ENCODE peak calls at places on chromosomes 7 and 10, in four cellular contexts. One of them, this sample, is unnamed.

GRCh38 chr10:86346794-86347665 is 19.6 kb downstream of the GRID1 start:
- DNase-seq in mesendoderm: no peak
- DNase-seq in neuronal stem cell: no peak
- DNase-seq in trophoblast cell: no peak
- DNase-seq in this sample: no peak

GRCh38 chr10:47326306-47326926 is 4.2 kb downstream of the GDF2 start:
- DNase-seq in mesendoderm: no peak
- DNase-seq in trophoblast cell: peak
- DNase-seq in neuronal stem cell: no peak
- DNase-seq in this sample: no peak

GRCh38 chr10:44388641-44389040 is 3.7 kb upstream of the CXCL12 start:
- DNase-seq in trophoblast cell: no peak
- DNase-seq in mesendoderm: no peak
- DNase-seq in neuronal stem cell: no peak
- DNase-seq in this sample: no peak

GRCh38 chr7:28956608-28957063 is 1.5 kb downstream of the TRIL start:
- DNase-seq in trophoblast cell: peak
- DNase-seq in neuronal stem cell: peak
- DNase-seq in mesendoderm: peak
- DNase-seq in this sample: peak

GRCh38 chr10:44385726-44386438 is 985 bp upstream of the CXCL12 start:
- DNase-seq in neuronal stem cell: no peak
- DNase-seq in mesendoderm: peak
- DNase-seq in trophoblast cell: no peak
- DNase-seq in this sample: peak

GRCh38 chr10:3467052-3467906 is 294.7 kb upstream of the PITRM1 start:
- DNase-seq in mesendoderm: peak
- DNase-seq in trophoblast cell: peak
- DNase-seq in neuronal stem cell: no peak
- DNase-seq in this sample: peak

GRCh38 chr10:92407305-92408016 is 116.5 kb downstream of the MARCHF5 start:
- DNase-seq in trophoblast cell: peak
- DNase-seq in neuronal stem cell: no peak
- DNase-seq in mesendoderm: peak
- DNase-seq in this sample: no peak

GRCh38 chr7:29429421-29429820 is 134.2 kb upstream of the PRR15 start:
- DNase-seq in trophoblast cell: no peak
- DNase-seq in mesendoderm: no peak
- DNase-seq in neuronal stem cell: no peak
- DNase-seq in this sample: no peak

GRCh38 chr10:111879964-111880363 is 303.6 kb downstream of the GPAM start:
- DNase-seq in neuronal stem cell: no peak
- DNase-seq in trophoblast cell: no peak
- DNase-seq in mesendoderm: no peak
- DNase-seq in this sample: no peak

GRCh38 chr10:112701528-112702295 is 248.3 kb upstream of the TCF7L2 start:
- DNase-seq in trophoblast cell: no peak
- DNase-seq in neuronal stem cell: no peak
- DNase-seq in mesendoderm: no peak
- DNase-seq in this sample: no peak

GRCh38 chr10:98258683-98259454 is 9.1 kb downstream of the LOXL4 start:
- DNase-seq in neuronal stem cell: no peak
- DNase-seq in trophoblast cell: no peak
- DNase-seq in mesendoderm: no peak
- DNase-seq in this sample: no peak

GRCh38 chr7:91407942-91408341 is 143.7 kb downstream of the FZD1 start:
- DNase-seq in neuronal stem cell: no peak
- DNase-seq in mesendoderm: no peak
- DNase-seq in trophoblast cell: no peak
- DNase-seq in this sample: no peak

GRCh38 chr7:150580615-150580986 is 13.4 kb downstream of the GIMAP4 start:
- DNase-seq in mesendoderm: no peak
- DNase-seq in neuronal stem cell: no peak
- DNase-seq in trophoblast cell: no peak
- DNase-seq in this sample: no peak

GRCh38 chr10:125325326-125325725 is 165.0 kb upstream of the CTBP2 start:
- DNase-seq in mesendoderm: no peak
- DNase-seq in trophoblast cell: no peak
- DNase-seq in neuronal stem cell: no peak
- DNase-seq in this sample: no peak

GRCh38 chr10:70169661-70170364 is 501 bp downstream of the SAR1A start:
- DNase-seq in mesendoderm: peak
- DNase-seq in trophoblast cell: peak
- DNase-seq in neuronal stem cell: peak
- DNase-seq in this sample: no peak

GRCh38 chr10:106224676-106225075 is 939.8 kb downstream of the SORCS1 start:
- DNase-seq in neuronal stem cell: no peak
- DNase-seq in trophoblast cell: peak
- DNase-seq in mesendoderm: no peak
- DNase-seq in this sample: no peak

GRCh38 chr10:126001579-126001978 is 105.2 kb downstream of the FANK1 start:
- DNase-seq in trophoblast cell: peak
- DNase-seq in mesendoderm: peak
- DNase-seq in neuronal stem cell: no peak
- DNase-seq in this sample: no peak

GRCh38 chr7:31251441-31251840 is 89.1 kb downstream of the NEUROD6 start:
- DNase-seq in neuronal stem cell: no peak
- DNase-seq in mesendoderm: peak
- DNase-seq in trophoblast cell: peak
- DNase-seq in this sample: peak

GRCh38 chr7:78924581-78924980 is 528.9 kb downstream of the MAGI2 start:
- DNase-seq in trophoblast cell: peak
- DNase-seq in neuronal stem cell: peak
- DNase-seq in mesendoderm: peak
- DNase-seq in this sample: no peak

GRCh38 chr7:11780267-11780666 is 51.7 kb downstream of the THSD7A start:
- DNase-seq in trophoblast cell: peak
- DNase-seq in mesendoderm: no peak
- DNase-seq in neuronal stem cell: no peak
- DNase-seq in this sample: no peak

GRCh38 chr10:114336823-114337509 is 67.3 kb downstream of the AFAP1L2 start:
- DNase-seq in neuronal stem cell: no peak
- DNase-seq in mesendoderm: no peak
- DNase-seq in trophoblast cell: peak
- DNase-seq in this sample: no peak

GRCh38 chr10:34584164-34584563 is 230.9 kb downstream of the PARD3 start:
- DNase-seq in mesendoderm: no peak
- DNase-seq in trophoblast cell: no peak
- DNase-seq in neuronal stem cell: no peak
- DNase-seq in this sample: no peak

GRCh38 chr7:35505031-35505430 is 189.9 kb downstream of the HERPUD2 start:
- DNase-seq in neuronal stem cell: no peak
- DNase-seq in trophoblast cell: no peak
- DNase-seq in mesendoderm: no peak
- DNase-seq in this sample: peak

GRCh38 chr7:151719031-151719894 is 157.7 kb downstream of the PRKAG2 start:
- DNase-seq in neuronal stem cell: no peak
- DNase-seq in trophoblast cell: no peak
- DNase-seq in mesendoderm: no peak
- DNase-seq in this sample: no peak

GRCh38 chr7:92391071-92391470 is 56.2 kb upstream of the GATAD1 start:
- DNase-seq in trophoblast cell: peak
- DNase-seq in neuronal stem cell: no peak
- DNase-seq in mesendoderm: peak
- DNase-seq in this sample: no peak

GRCh38 chr10:88428442-88428841 is 154.7 kb downstream of the RNLS start:
- DNase-seq in mesendoderm: peak
- DNase-seq in trophoblast cell: no peak
- DNase-seq in neuronal stem cell: no peak
- DNase-seq in this sample: no peak

GRCh38 chr10:87848998-87849397 is 14.3 kb downstream of the KLLN start:
- DNase-seq in neuronal stem cell: no peak
- DNase-seq in mesendoderm: no peak
- DNase-seq in trophoblast cell: no peak
- DNase-seq in this sample: no peak

GRCh38 chr10:112525215-112525614 is 78.2 kb downstream of the VTI1A start:
- DNase-seq in mesendoderm: no peak
- DNase-seq in neuronal stem cell: no peak
- DNase-seq in trophoblast cell: no peak
- DNase-seq in this sample: no peak

GRCh38 chr7:3510101-3511020 is 209.3 kb downstream of the SDK1 start:
- DNase-seq in neuronal stem cell: no peak
- DNase-seq in mesendoderm: no peak
- DNase-seq in trophoblast cell: no peak
- DNase-seq in this sample: no peak

GRCh38 chr10:28385748-28386507 is 83.1 kb upstream of the MPP7 start:
- DNase-seq in neuronal stem cell: no peak
- DNase-seq in trophoblast cell: no peak
- DNase-seq in mesendoderm: no peak
- DNase-seq in this sample: no peak

DNA sequence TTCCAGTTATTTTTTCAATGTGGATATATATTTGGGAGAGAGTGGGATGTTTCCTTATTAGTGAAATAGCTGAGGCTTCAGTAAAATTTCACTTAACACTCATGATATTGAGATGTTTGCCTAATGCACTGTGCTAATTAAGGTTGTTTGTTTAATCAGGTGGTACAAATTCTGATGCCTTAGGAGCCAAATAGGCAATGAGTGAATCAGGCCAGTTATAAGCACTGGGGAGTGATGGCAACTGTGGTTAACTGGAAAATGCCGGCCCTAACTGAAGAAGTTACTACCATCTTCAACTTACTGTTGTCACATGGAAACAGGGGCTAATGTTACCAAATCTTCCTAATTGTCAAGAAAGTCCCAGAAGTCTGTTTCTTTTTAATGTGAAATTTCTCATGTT is 32.0 kb downstream of the VCL start:
- DNase-seq in trophoblast cell: no peak
- DNase-seq in neuronal stem cell: no peak
- DNase-seq in mesendoderm: no peak
- DNase-seq in this sample: no peak
- H3K23ac ChIP-seq in trophoblast cell: no peak
- H3K23ac ChIP-seq in neuronal stem cell: no peak
- H3K23ac ChIP-seq in mesendoderm: no peak
- H3K23ac ChIP-seq in this sample: no peak

GRCh38 chr7:81688622-81689411 is 81.0 kb downstream of the HGF start:
- DNase-seq in trophoblast cell: no peak
- DNase-seq in mesendoderm: no peak
- DNase-seq in neuronal stem cell: no peak
- DNase-seq in this sample: no peak
- H3K23ac ChIP-seq in trophoblast cell: no peak
- H3K23ac ChIP-seq in mesendoderm: no peak
- H3K23ac ChIP-seq in neuronal stem cell: no peak
- H3K23ac ChIP-seq in this sample: no peak

DNA sequence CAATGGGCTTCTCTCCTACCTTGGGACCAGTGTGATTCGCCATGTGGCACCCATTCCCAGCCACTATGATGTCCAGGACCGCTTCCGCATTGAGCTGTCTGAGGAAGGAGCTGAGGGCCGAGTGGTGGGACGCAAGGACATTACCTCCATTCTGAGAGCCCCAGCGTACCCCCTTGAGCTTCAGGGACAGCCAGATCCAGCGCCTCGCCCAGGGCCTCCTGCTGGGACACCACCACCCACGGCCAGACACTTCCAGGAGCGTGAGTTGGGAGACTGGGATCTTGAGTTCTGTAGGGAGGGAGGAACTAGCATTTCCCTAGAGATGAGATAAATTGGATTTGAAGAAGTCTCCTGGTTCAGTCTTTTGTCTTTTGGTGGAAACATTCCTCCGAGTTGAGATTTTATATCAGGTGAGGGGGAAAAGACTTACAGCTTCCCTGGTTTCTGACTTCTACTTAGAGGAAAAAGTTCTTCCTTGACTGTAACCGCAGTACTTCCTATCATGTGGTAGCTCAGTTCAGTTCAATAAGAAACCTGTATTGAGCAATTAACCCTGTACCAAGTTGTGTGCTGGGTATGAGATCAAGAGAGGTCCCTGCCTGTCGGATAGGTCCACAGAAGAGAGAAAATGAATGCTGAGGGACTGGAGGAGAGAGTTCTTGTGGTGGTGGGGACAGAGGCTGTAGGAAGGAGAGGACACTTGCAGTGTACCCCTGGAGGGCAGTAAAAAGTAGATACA is 1.3 kb downstream of the MOSPD3 start:
- DNase-seq in trophoblast cell: no peak
- DNase-seq in neuronal stem cell: no peak
- DNase-seq in mesendoderm: no peak
- DNase-seq in this sample: no peak
- H3K23ac ChIP-seq in trophoblast cell: no peak
- H3K23ac ChIP-seq in neuronal stem cell: peak
- H3K23ac ChIP-seq in mesendoderm: peak
- H3K23ac ChIP-seq in this sample: no peak

DNA sequence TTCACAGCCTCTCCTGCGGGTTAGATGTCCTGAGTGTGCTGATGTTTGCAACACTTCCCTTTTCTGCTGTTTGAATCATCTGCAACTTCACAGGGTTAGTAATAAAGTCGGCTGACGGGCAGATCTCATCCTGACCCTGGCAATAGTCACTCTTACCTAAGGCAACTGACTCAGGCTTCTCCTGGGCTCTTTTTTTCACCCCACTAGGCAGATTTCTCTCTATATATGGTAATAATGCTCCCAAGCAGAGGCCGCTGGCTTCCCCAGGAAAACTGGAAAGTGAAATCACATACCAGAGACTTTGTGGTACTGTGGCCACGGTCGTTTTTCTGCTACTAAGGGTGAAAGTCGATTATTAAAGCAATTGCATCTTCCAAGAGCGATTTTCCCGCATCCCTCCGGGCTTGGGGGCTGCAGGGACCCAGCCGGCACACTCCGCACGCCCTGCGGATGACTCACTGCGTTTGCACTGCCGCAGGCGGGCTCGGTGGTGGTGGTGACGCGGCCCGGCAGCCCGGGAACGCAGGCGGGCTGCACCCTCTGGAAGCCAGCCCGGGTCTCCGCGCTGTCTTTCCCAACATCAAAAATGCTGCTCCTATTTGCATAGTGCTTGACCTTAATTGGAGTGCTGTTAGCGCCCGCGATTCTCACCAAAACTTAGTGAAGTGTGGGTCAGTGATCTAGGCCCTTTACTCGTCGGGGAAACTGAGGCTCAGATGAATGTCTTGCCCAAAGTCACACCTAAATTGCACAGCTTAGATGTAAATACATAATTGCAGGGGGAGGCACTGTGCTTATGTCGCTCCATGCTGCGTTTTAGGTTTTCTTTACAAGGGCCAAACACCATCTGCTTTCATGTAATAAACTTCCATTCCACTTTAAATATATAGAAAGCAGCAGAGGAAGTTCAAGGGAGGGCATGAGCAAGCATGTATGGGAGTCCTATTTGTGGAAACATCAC is 47.6 kb upstream of the ITGB1 start:
- DNase-seq in mesendoderm: peak
- DNase-seq in neuronal stem cell: peak
- DNase-seq in trophoblast cell: peak
- DNase-seq in this sample: peak
- H3K23ac ChIP-seq in mesendoderm: no peak
- H3K23ac ChIP-seq in neuronal stem cell: no peak
- H3K23ac ChIP-seq in trophoblast cell: no peak
- H3K23ac ChIP-seq in this sample: no peak

This sample was measured in H9.